ENCODE peak calls at places on chromosome 18, in eight cellular contexts. One of them, this sample, is unnamed.
A peak's percentile ranks its signal among the peaks of the same experiment; 100 is the strongest.

GRCh38 chr18:2281523-2282199 is 289.6 kb downstream of the METTL4 start:
- DNase-seq in ureter: no peak
- DNase-seq in cerebellar cortex: no peak
- DNase-seq in activated T-cell treated with anti-CD3 and anti-CD28 coated beads for 48 hours: no peak
- DNase-seq in A673: no peak
- DNase-seq in CD14-positive monocyte: no peak
- DNase-seq in tibial nerve: no peak
- DNase-seq in stimulated activated naive CD4-positive, alpha-beta T cell: no peak
- DNase-seq in this sample: no peak

GRCh38 chr18:48544116-48544515 is 5.3 kb downstream of the CTIF start:
- DNase-seq in CD14-positive monocyte: no peak
- DNase-seq in cerebellar cortex: no peak
- DNase-seq in A673: no peak
- DNase-seq in tibial nerve: no peak
- DNase-seq in stimulated activated naive CD4-positive, alpha-beta T cell: no peak
- DNase-seq in activated T-cell treated with anti-CD3 and anti-CD28 coated beads for 48 hours: no peak
- DNase-seq in ureter: no peak
- DNase-seq in this sample: no peak

GRCh38 chr18:24094561-24094960 is 44.3 kb upstream of the CABYR start:
- DNase-seq in CD14-positive monocyte: no peak
- DNase-seq in cerebellar cortex: no peak
- DNase-seq in ureter: no peak
- DNase-seq in activated T-cell treated with anti-CD3 and anti-CD28 coated beads for 48 hours: no peak
- DNase-seq in A673: no peak
- DNase-seq in stimulated activated naive CD4-positive, alpha-beta T cell: no peak
- DNase-seq in tibial nerve: no peak
- DNase-seq in this sample: no peak

GRCh38 chr18:449374-449773 is 51.1 kb downstream of the COLEC12 start:
- DNase-seq in cerebellar cortex: no peak
- DNase-seq in ureter: no peak
- DNase-seq in activated T-cell treated with anti-CD3 and anti-CD28 coated beads for 48 hours: no peak
- DNase-seq in CD14-positive monocyte: no peak
- DNase-seq in A673: no peak
- DNase-seq in tibial nerve: no peak
- DNase-seq in stimulated activated naive CD4-positive, alpha-beta T cell: no peak
- DNase-seq in this sample: peak; percentile 52

GRCh38 chr18:42113529-42114191 is 158.6 kb downstream of the PIK3C3 start:
- DNase-seq in ureter: no peak
- DNase-seq in activated T-cell treated with anti-CD3 and anti-CD28 coated beads for 48 hours: no peak
- DNase-seq in CD14-positive monocyte: no peak
- DNase-seq in tibial nerve: no peak
- DNase-seq in stimulated activated naive CD4-positive, alpha-beta T cell: peak; percentile 9
- DNase-seq in cerebellar cortex: no peak
- DNase-seq in A673: peak; percentile 53
- DNase-seq in this sample: no peak

GRCh38 chr18:54004828-54005227 is 219.6 kb downstream of the MBD2 start:
- DNase-seq in A673: peak; percentile 39
- DNase-seq in stimulated activated naive CD4-positive, alpha-beta T cell: no peak
- DNase-seq in tibial nerve: no peak
- DNase-seq in cerebellar cortex: no peak
- DNase-seq in activated T-cell treated with anti-CD3 and anti-CD28 coated beads for 48 hours: no peak
- DNase-seq in CD14-positive monocyte: no peak
- DNase-seq in ureter: no peak
- DNase-seq in this sample: no peak

GRCh38 chr18:48445540-48445939 is 36.4 kb upstream of the ZBTB7C start:
- DNase-seq in A673: peak; percentile 86
- DNase-seq in stimulated activated naive CD4-positive, alpha-beta T cell: peak; percentile 75
- DNase-seq in ureter: peak; percentile 79
- DNase-seq in cerebellar cortex: peak; percentile 63
- DNase-seq in CD14-positive monocyte: peak; percentile 75
- DNase-seq in activated T-cell treated with anti-CD3 and anti-CD28 coated beads for 48 hours: peak; percentile 60
- DNase-seq in tibial nerve: peak; percentile 75
- DNase-seq in this sample: peak; percentile 84

GRCh38 chr18:70227438-70227837 is 22.0 kb upstream of the RTTN start:
- DNase-seq in A673: no peak
- DNase-seq in activated T-cell treated with anti-CD3 and anti-CD28 coated beads for 48 hours: no peak
- DNase-seq in cerebellar cortex: no peak
- DNase-seq in stimulated activated naive CD4-positive, alpha-beta T cell: no peak
- DNase-seq in ureter: no peak
- DNase-seq in CD14-positive monocyte: no peak
- DNase-seq in tibial nerve: no peak
- DNase-seq in this sample: no peak

GRCh38 chr18:3869848-3870247 is 419.9 kb downstream of the TGIF1 start:
- DNase-seq in tibial nerve: no peak
- DNase-seq in stimulated activated naive CD4-positive, alpha-beta T cell: no peak
- DNase-seq in A673: peak; percentile 90
- DNase-seq in cerebellar cortex: peak; percentile 91
- DNase-seq in ureter: no peak
- DNase-seq in CD14-positive monocyte: no peak
- DNase-seq in activated T-cell treated with anti-CD3 and anti-CD28 coated beads for 48 hours: no peak
- DNase-seq in this sample: no peak

GRCh38 chr18:78873916-78874505 is 105.6 kb upstream of the SALL3 start:
- DNase-seq in tibial nerve: no peak
- DNase-seq in ureter: no peak
- DNase-seq in activated T-cell treated with anti-CD3 and anti-CD28 coated beads for 48 hours: no peak
- DNase-seq in A673: no peak
- DNase-seq in stimulated activated naive CD4-positive, alpha-beta T cell: no peak
- DNase-seq in cerebellar cortex: no peak
- DNase-seq in CD14-positive monocyte: no peak
- DNase-seq in this sample: no peak

GRCh38 chr18:45110577-45111506 is 430.2 kb downstream of the SETBP1 start:
- DNase-seq in CD14-positive monocyte: no peak
- DNase-seq in tibial nerve: peak; percentile 17
- DNase-seq in stimulated activated naive CD4-positive, alpha-beta T cell: no peak
- DNase-seq in activated T-cell treated with anti-CD3 and anti-CD28 coated beads for 48 hours: no peak
- DNase-seq in ureter: no peak
- DNase-seq in cerebellar cortex: no peak
- DNase-seq in A673: no peak
- DNase-seq in this sample: no peak

GRCh38 chr18:38369772-38370690 is 804.4 kb upstream of the CELF4 start:
- DNase-seq in CD14-positive monocyte: no peak
- DNase-seq in activated T-cell treated with anti-CD3 and anti-CD28 coated beads for 48 hours: no peak
- DNase-seq in ureter: no peak
- DNase-seq in tibial nerve: no peak
- DNase-seq in stimulated activated naive CD4-positive, alpha-beta T cell: no peak
- DNase-seq in cerebellar cortex: no peak
- DNase-seq in A673: no peak
- DNase-seq in this sample: no peak

GRCh38 chr18:21085579-21086161 is 25.9 kb downstream of the ROCK1 start:
- DNase-seq in tibial nerve: no peak
- DNase-seq in ureter: no peak
- DNase-seq in activated T-cell treated with anti-CD3 and anti-CD28 coated beads for 48 hours: no peak
- DNase-seq in CD14-positive monocyte: no peak
- DNase-seq in A673: no peak
- DNase-seq in stimulated activated naive CD4-positive, alpha-beta T cell: no peak
- DNase-seq in cerebellar cortex: no peak
- DNase-seq in this sample: no peak

GRCh38 chr18:48201337-48201705 is 207.9 kb downstream of the ZBTB7C start:
- DNase-seq in CD14-positive monocyte: no peak
- DNase-seq in tibial nerve: no peak
- DNase-seq in A673: no peak
- DNase-seq in stimulated activated naive CD4-positive, alpha-beta T cell: no peak
- DNase-seq in cerebellar cortex: no peak
- DNase-seq in activated T-cell treated with anti-CD3 and anti-CD28 coated beads for 48 hours: no peak
- DNase-seq in ureter: no peak
- DNase-seq in this sample: no peak

GRCh38 chr18:63016270-63016669 is 300.9 kb downstream of the PHLPP1 start:
- DNase-seq in A673: peak; percentile 84
- DNase-seq in stimulated activated naive CD4-positive, alpha-beta T cell: peak; percentile 63
- DNase-seq in ureter: peak; percentile 61
- DNase-seq in activated T-cell treated with anti-CD3 and anti-CD28 coated beads for 48 hours: peak; percentile 13
- DNase-seq in cerebellar cortex: peak; percentile 68
- DNase-seq in tibial nerve: no peak
- DNase-seq in CD14-positive monocyte: no peak
- DNase-seq in this sample: peak; percentile 46

GRCh38 chr18:11162889-11163288 is 13.5 kb upstream of the PIEZO2 start:
- DNase-seq in ureter: no peak
- DNase-seq in activated T-cell treated with anti-CD3 and anti-CD28 coated beads for 48 hours: no peak
- DNase-seq in cerebellar cortex: no peak
- DNase-seq in CD14-positive monocyte: no peak
- DNase-seq in stimulated activated naive CD4-positive, alpha-beta T cell: no peak
- DNase-seq in A673: no peak
- DNase-seq in tibial nerve: no peak
- DNase-seq in this sample: no peak

GRCh38 chr18:46478796-46479195 is 178.2 kb downstream of the LOXHD1 start:
- DNase-seq in A673: no peak
- DNase-seq in ureter: no peak
- DNase-seq in stimulated activated naive CD4-positive, alpha-beta T cell: no peak
- DNase-seq in activated T-cell treated with anti-CD3 and anti-CD28 coated beads for 48 hours: no peak
- DNase-seq in tibial nerve: no peak
- DNase-seq in cerebellar cortex: no peak
- DNase-seq in CD14-positive monocyte: no peak
- DNase-seq in this sample: no peak

GRCh38 chr18:36427369-36427768 is 129.9 kb downstream of the FHOD3 start:
- DNase-seq in tibial nerve: no peak
- DNase-seq in activated T-cell treated with anti-CD3 and anti-CD28 coated beads for 48 hours: no peak
- DNase-seq in stimulated activated naive CD4-positive, alpha-beta T cell: no peak
- DNase-seq in ureter: no peak
- DNase-seq in CD14-positive monocyte: no peak
- DNase-seq in cerebellar cortex: no peak
- DNase-seq in A673: no peak
- DNase-seq in this sample: no peak

GRCh38 chr18:8006979-8007378 is 439.9 kb downstream of the PTPRM start:
- DNase-seq in tibial nerve: no peak
- DNase-seq in A673: no peak
- DNase-seq in stimulated activated naive CD4-positive, alpha-beta T cell: no peak
- DNase-seq in ureter: no peak
- DNase-seq in cerebellar cortex: no peak
- DNase-seq in activated T-cell treated with anti-CD3 and anti-CD28 coated beads for 48 hours: no peak
- DNase-seq in CD14-positive monocyte: no peak
- DNase-seq in this sample: no peak

GRCh38 chr18:70220628-70221027 is 15.1 kb upstream of the RTTN start:
- DNase-seq in ureter: no peak
- DNase-seq in tibial nerve: no peak
- DNase-seq in stimulated activated naive CD4-positive, alpha-beta T cell: no peak
- DNase-seq in CD14-positive monocyte: no peak
- DNase-seq in activated T-cell treated with anti-CD3 and anti-CD28 coated beads for 48 hours: no peak
- DNase-seq in cerebellar cortex: no peak
- DNase-seq in A673: no peak
- DNase-seq in this sample: no peak

GRCh38 chr18:43574974-43575373 is 297.7 kb upstream of the SYT4 start:
- DNase-seq in A673: no peak
- DNase-seq in stimulated activated naive CD4-positive, alpha-beta T cell: no peak
- DNase-seq in cerebellar cortex: peak; percentile 91
- DNase-seq in CD14-positive monocyte: no peak
- DNase-seq in tibial nerve: no peak
- DNase-seq in activated T-cell treated with anti-CD3 and anti-CD28 coated beads for 48 hours: no peak
- DNase-seq in ureter: no peak
- DNase-seq in this sample: no peak

GRCh38 chr18:54191352-54191751 is 33.1 kb downstream of the MBD2 start:
- DNase-seq in ureter: no peak
- DNase-seq in A673: no peak
- DNase-seq in stimulated activated naive CD4-positive, alpha-beta T cell: no peak
- DNase-seq in cerebellar cortex: no peak
- DNase-seq in tibial nerve: no peak
- DNase-seq in CD14-positive monocyte: no peak
- DNase-seq in activated T-cell treated with anti-CD3 and anti-CD28 coated beads for 48 hours: no peak
- DNase-seq in this sample: no peak

GRCh38 chr18:10182009-10182624 is 268.3 kb downstream of the VAPA start:
- DNase-seq in tibial nerve: no peak
- DNase-seq in activated T-cell treated with anti-CD3 and anti-CD28 coated beads for 48 hours: no peak
- DNase-seq in ureter: no peak
- DNase-seq in stimulated activated naive CD4-positive, alpha-beta T cell: no peak
- DNase-seq in CD14-positive monocyte: no peak
- DNase-seq in A673: peak; percentile 10
- DNase-seq in cerebellar cortex: no peak
- DNase-seq in this sample: no peak

GRCh38 chr18:11947214-11948119 is 33.8 kb upstream of the IMPA2 start:
- DNase-seq in A673: no peak
- DNase-seq in tibial nerve: peak; percentile 89
- DNase-seq in ureter: peak; percentile 92
- DNase-seq in activated T-cell treated with anti-CD3 and anti-CD28 coated beads for 48 hours: peak; percentile 56
- DNase-seq in cerebellar cortex: peak; percentile 11
- DNase-seq in CD14-positive monocyte: peak; percentile 91
- DNase-seq in stimulated activated naive CD4-positive, alpha-beta T cell: peak; percentile 63
- DNase-seq in this sample: peak; percentile 94

GRCh38 chr18:79677221-79677620 is 2.4 kb upstream of the CTDP1 start:
- DNase-seq in ureter: no peak
- DNase-seq in CD14-positive monocyte: no peak
- DNase-seq in cerebellar cortex: no peak
- DNase-seq in tibial nerve: no peak
- DNase-seq in stimulated activated naive CD4-positive, alpha-beta T cell: no peak
- DNase-seq in A673: no peak
- DNase-seq in activated T-cell treated with anti-CD3 and anti-CD28 coated beads for 48 hours: no peak
- DNase-seq in this sample: no peak

This sample was measured in lung.